ENCODE peak calls at places on chromosomes 2 and 18, in four cellular contexts. K, D, T and U are unnamed samples.

GRCh38 chr18:49616618-49617328 is 54.9 kb downstream of the LIPG start:
- DNase-seq in K (no peak), D (no peak), T (no peak), U (no peak)

GRCh38 chr2:171712051-171712450 is 24.8 kb downstream of the DYNC1I2 start:
- DNase-seq in K (no peak), D (no peak), T (peak; percentile 57), U (no peak)

GRCh38 chr18:60812921-60813320 is 440.3 kb upstream of the MC4R start:
- DNase-seq in K (no peak), D (no peak), T (no peak), U (no peak)

GRCh38 chr2:217953011-217953481 is 49.7 kb downstream of the TNS1 start:
- DNase-seq in K (no peak), D (no peak), T (no peak), U (peak; percentile 82)

GRCh38 chr2:37375721-37376399 is 31.4 kb downstream of the QPCT start:
- DNase-seq in K (no peak), D (no peak), T (no peak), U (no peak)

GRCh38 chr2:8675543-8675942 is 6.3 kb upstream of the ID2 start:
- DNase-seq in K (no peak), D (no peak), T (no peak), U (no peak)

GRCh38 chr2:54720563-54720962 is 2.9 kb upstream of the EML6 start:
- DNase-seq in K (no peak), D (no peak), T (no peak), U (no peak)

GRCh38 chr2:127101756-127102463 is 5.0 kb downstream of the BIN1 start:
- DNase-seq in K (no peak), D (no peak), T (no peak), U (peak; percentile 37)

GRCh38 chr2:187138240-187138639 is 289.3 kb upstream of the ZSWIM2 start:
- DNase-seq in K (no peak), D (no peak), T (no peak), U (no peak)

GRCh38 chr2:16386431-16386830 is 279.2 kb downstream of the CYRIA start:
- DNase-seq in K (no peak), D (no peak), T (no peak), U (no peak)

GRCh38 chr2:203683932-203684556 is 22.4 kb upstream of the CD28 start:
- DNase-seq in K (peak; percentile 79), D (no peak), T (peak; percentile 23), U (no peak)

GRCh38 chr2:23384551-23385349 is at the start of gene KLHL29:
- DNase-seq in K (peak; percentile 70), D (peak; percentile 56), T (peak; percentile 83), U (peak; percentile 95)

GRCh38 chr2:26464390-26465265 is 13.3 kb downstream of the OTOF start:
- DNase-seq in K (no peak), D (no peak), T (no peak), U (peak; percentile 65)

GRCh38 chr2:28981620-28982371 is 698 bp downstream of the TOGARAM2 start:
- DNase-seq in K (no peak), D (no peak), T (no peak), U (peak; percentile 70)